ENCODE peak calls at places on chromosomes 5 and 9, in seven cellular contexts. X is stimulated activated CD8-positive, alpha-beta memory T cell treated with anti-CD3 and anti-CD28 coated beads, Interleukin-15, amount 100 ng/mL, for 4 hours; G is HuH-7; S is substantia nigra; W is nephron progenitor cell; P is activated naive CD8-positive, alpha-beta T cell treated with anti-CD3 and anti-CD28 coated beads, Interleukin-2, amount 50 U/mL, for 24 hours; J is IMR-90. E is an unnamed sample.

GRCh38 chr9:133426011-133426410 is 3.8 kb downstream of the ADAMTS13 start:
- DNase-seq in X (no peak), G (no peak), S (no peak), W (no peak), P (no peak), J (no peak), E (no peak)

GRCh38 chr5:175032741-175033151 is 308.4 kb downstream of the MSX2 start:
- DNase-seq in X (no peak), G (no peak), S (peak), W (no peak), P (no peak), J (no peak), E (no peak)

GRCh38 chr9:70983723-70984280 is 137.6 kb downstream of the TRPM3 start:
- DNase-seq in X (no peak), G (no peak), S (no peak), W (no peak), P (no peak), J (peak), E (no peak)

GRCh38 chr5:157748740-157749461 is 5.4 kb downstream of the LSM11 start:
- DNase-seq in X (no peak), G (no peak), S (no peak), W (no peak), P (no peak), J (peak), E (no peak)

GRCh38 chr5:123035320-123035949 is 1.1 kb downstream of the PPIC start:
- DNase-seq in X (no peak), G (peak), S (no peak), W (peak), P (peak), J (peak), E (no peak)

GRCh38 chr9:95876595-95876994 is 1.1 kb downstream of the ERCC6L2 start:
- DNase-seq in X (no peak), G (peak), S (no peak), W (no peak), P (no peak), J (peak), E (no peak)

GRCh38 chr5:23234153-23234729 is 273.2 kb upstream of the PRDM9 start:
- DNase-seq in X (no peak), G (no peak), S (no peak), W (no peak), P (no peak), J (no peak), E (no peak)

GRCh38 chr5:10479226-10479721 is 37.6 kb downstream of the ROPN1L start:
- DNase-seq in X (no peak), G (no peak), S (no peak), W (no peak), P (no peak), J (peak), E (no peak)

GRCh38 chr9:130681769-130682489 is 11.7 kb upstream of the EXOSC2 start:
- DNase-seq in X (no peak), G (peak), S (no peak), W (no peak), P (peak), J (no peak), E (no peak)

GRCh38 chr5:127519527-127519926 is 2.1 kb downstream of the PRRC1 start:
- DNase-seq in X (no peak), G (no peak), S (no peak), W (no peak), P (no peak), J (peak), E (no peak)

GRCh38 chr5:159211712-159212111 is 2.4 kb upstream of the RNF145 start:
- DNase-seq in X (no peak), G (no peak), S (no peak), W (no peak), P (no peak), J (no peak), E (no peak)

GRCh38 chr5:150571836-150572235 is 63.9 kb downstream of the NDST1 start:
- DNase-seq in X (no peak), G (no peak), S (no peak), W (no peak), P (no peak), J (no peak), E (no peak)

GRCh38 chr9:99411068-99411467 is 189.0 kb downstream of the SEC61B start:
- DNase-seq in X (no peak), G (no peak), S (no peak), W (no peak), P (no peak), J (peak), E (no peak)

GRCh38 chr5:143812085-143812705 is at the start of gene HMHB1:
- DNase-seq in X (no peak), G (no peak), S (no peak), W (no peak), P (no peak), J (no peak), E (no peak)

GRCh38 chr9:35976726-35977125 is 18.8 kb upstream of the OR2S2 start:
- DNase-seq in X (no peak), G (no peak), S (no peak), W (no peak), P (no peak), J (no peak), E (no peak)

GRCh38 chr9:89770779-89771178 is 166.0 kb downstream of the GADD45G start:
- DNase-seq in X (no peak), G (no peak), S (no peak), W (no peak), P (no peak), J (no peak), E (no peak)

GRCh38 chr5:446066-446725 is 3.2 kb downstream of the EXOC3 start:
- DNase-seq in X (no peak), G (no peak), S (no peak), W (no peak), P (no peak), J (no peak), E (no peak)

GRCh38 chr5:150758210-150758533 is 645 bp downstream of the DCTN4 start:
- DNase-seq in X (no peak), G (no peak), S (no peak), W (no peak), P (no peak), J (peak), E (no peak)

GRCh38 chr9:137353223-137354152 is 51.4 kb upstream of the NRARP start:
- DNase-seq in X (no peak), G (no peak), S (no peak), W (no peak), P (no peak), J (no peak), E (no peak)

GRCh38 chr5:38595149-38595725 is 38.8 kb upstream of the LIFR start:
- DNase-seq in X (no peak), G (no peak), S (no peak), W (no peak), P (no peak), J (peak), E (peak)

GRCh38 chr5:168359820-168360460 is 68.5 kb downstream of the WWC1 start:
- DNase-seq in X (no peak), G (no peak), S (no peak), W (no peak), P (no peak), J (no peak), E (no peak)

GRCh38 chr5:75054110-75054930 is 2.0 kb upstream of the GCNT4 start:
- DNase-seq in X (no peak), G (peak), S (no peak), W (peak), P (peak), J (peak), E (no peak)

GRCh38 chr5:850511-851006 is at the start of gene ZDHHC11:
- DNase-seq in X (no peak), G (peak), S (no peak), W (peak), P (no peak), J (no peak), E (no peak)

GRCh38 chr5:7074176-7074575 is 321.8 kb upstream of the ADCY2 start:
- DNase-seq in X (no peak), G (no peak), S (no peak), W (no peak), P (no peak), J (no peak), E (no peak)

GRCh38 chr5:9373586-9373985 is 172.3 kb downstream of the SEMA5A start:
- DNase-seq in X (no peak), G (no peak), S (no peak), W (no peak), P (no peak), J (peak), E (no peak)

GRCh38 chr9:134564431-134565170 is 77.0 kb upstream of the COL5A1 start:
- DNase-seq in X (no peak), G (no peak), S (no peak), W (no peak), P (no peak), J (peak), E (no peak)

GRCh38 chr5:1502046-1502736 is 21.6 kb downstream of the LPCAT1 start:
- DNase-seq in X (no peak), G (no peak), S (no peak), W (no peak), P (no peak), J (no peak), E (no peak)

GRCh38 chr5:72702881-72703434 is 113.5 kb upstream of the TNPO1 start:
- DNase-seq in X (no peak), G (no peak), S (no peak), W (peak), P (no peak), J (no peak), E (no peak)

GRCh38 chr5:140563554-140563953 is 844 bp downstream of the APBB3 start:
- DNase-seq in X (no peak), G (no peak), S (no peak), W (no peak), P (no peak), J (no peak), E (no peak)

GRCh38 chr5:179222246-179223017 is 122.8 kb downstream of the ADAMTS2 start:
- DNase-seq in X (no peak), G (no peak), S (no peak), W (no peak), P (no peak), J (no peak), E (no peak)

GRCh38 chr9:83220737-83221136 is 157.8 kb upstream of the RASEF start:
- DNase-seq in X (no peak), G (no peak), S (no peak), W (no peak), P (no peak), J (peak), E (no peak)

GRCh38 chr9:71704806-71705205 is 63.5 kb downstream of the CEMIP2 start:
- DNase-seq in X (no peak), G (no peak), S (no peak), W (no peak), P (no peak), J (peak), E (no peak)

GRCh38 chr5:100902406-100903035 is 561 bp downstream of the ST8SIA4 start:
- DNase-seq in X (no peak), G (no peak), S (no peak), W (no peak), P (no peak), J (no peak), E (no peak)

GRCh38 chr9:132673355-132673754 is 3.1 kb downstream of the GTF3C4 start:
- DNase-seq in X (no peak), G (peak), S (no peak), W (no peak), P (no peak), J (peak), E (no peak)

GRCh38 chr5:56814361-56814962 is 887 bp upstream of the MAP3K1 start:
- DNase-seq in X (peak), G (peak), S (no peak), W (peak), P (peak), J (no peak), E (no peak)